ENCODE peak calls at places on chromosomes 7 and 10, in five cellular contexts. One of them, this sample, is unnamed.

GRCh38 chr7:149642579-149642978 is 130.8 kb downstream of the ZNF467 start:
- DNase-seq in substantia nigra: no peak
- DNase-seq in T-helper 9 cell: no peak
- DNase-seq in NCI-H2081: no peak
- DNase-seq in T-helper 1 cell: no peak
- DNase-seq in this sample: no peak

GRCh38 chr7:79820387-79820786 is 314.2 kb upstream of the GNAI1 start:
- DNase-seq in substantia nigra: peak
- DNase-seq in T-helper 9 cell: no peak
- DNase-seq in NCI-H2081: peak
- DNase-seq in T-helper 1 cell: no peak
- DNase-seq in this sample: peak

GRCh38 chr10:129915526-129916378 is 48.3 kb downstream of the EBF3 start:
- DNase-seq in substantia nigra: no peak
- DNase-seq in T-helper 9 cell: no peak
- DNase-seq in NCI-H2081: no peak
- DNase-seq in T-helper 1 cell: no peak
- DNase-seq in this sample: no peak

GRCh38 chr10:61028861-61029361 is 84.9 kb upstream of the RHOBTB1 start:
- DNase-seq in substantia nigra: no peak
- DNase-seq in T-helper 9 cell: no peak
- DNase-seq in NCI-H2081: no peak
- DNase-seq in T-helper 1 cell: no peak
- DNase-seq in this sample: no peak

GRCh38 chr10:28090506-28090905 is 91.6 kb upstream of the ODAD2 start:
- DNase-seq in substantia nigra: no peak
- DNase-seq in T-helper 9 cell: no peak
- DNase-seq in NCI-H2081: no peak
- DNase-seq in T-helper 1 cell: no peak
- DNase-seq in this sample: no peak

GRCh38 chr7:12564996-12565764 is 5.3 kb upstream of the SCIN start:
- DNase-seq in substantia nigra: no peak
- DNase-seq in T-helper 9 cell: no peak
- DNase-seq in NCI-H2081: no peak
- DNase-seq in T-helper 1 cell: no peak
- DNase-seq in this sample: no peak

GRCh38 chr10:13404791-13405190 is 56.7 kb upstream of the SEPHS1 start:
- DNase-seq in substantia nigra: no peak
- DNase-seq in T-helper 9 cell: no peak
- DNase-seq in NCI-H2081: peak
- DNase-seq in T-helper 1 cell: no peak
- DNase-seq in this sample: no peak

GRCh38 chr7:34652784-34653183 is 5.2 kb upstream of the NPSR1 start:
- DNase-seq in substantia nigra: no peak
- DNase-seq in T-helper 9 cell: no peak
- DNase-seq in NCI-H2081: no peak
- DNase-seq in T-helper 1 cell: no peak
- DNase-seq in this sample: no peak

GRCh38 chr10:87654212-87654611 is 5.5 kb upstream of the PAPSS2 start:
- DNase-seq in substantia nigra: no peak
- DNase-seq in T-helper 9 cell: no peak
- DNase-seq in NCI-H2081: no peak
- DNase-seq in T-helper 1 cell: no peak
- DNase-seq in this sample: no peak

This sample was measured in SHP77.